ENCODE peak calls at places on chromosomes 3 and 15, in seven cellular contexts. H is left lung, R is tibial nerve, M is OCI-LY7, T is cardiac muscle cell, W is GM20000, D is cardiac fibroblast. C is an unnamed sample.

GRCh38 chr15:31153531-31153930 is 52.0 kb upstream of the TRPM1 start:
- DNase-seq in W (no peak), T (no peak), R (no peak), D (no peak), H (no peak), M (no peak), C (no peak)

GRCh38 chr3:21392521-21392920 is 358.5 kb downstream of the ZNF385D start:
- DNase-seq in D (no peak), R (no peak), H (no peak), W (no peak), M (no peak), T (no peak), C (no peak)

GRCh38 chr3:62128028-62128427 is 245.3 kb downstream of the FEZF2 start:
- DNase-seq in M (no peak), R (no peak), T (peak; percentile 20), H (no peak), D (no peak), W (no peak), C (no peak)

GRCh38 chr15:91472316-91472756 is 372.3 kb downstream of the SV2B start:
- DNase-seq in W (no peak), D (no peak), M (no peak), T (no peak), H (no peak), R (no peak), C (no peak)

GRCh38 chr15:45943255-45943654 is 308.4 kb downstream of the SQOR start:
- DNase-seq in T (no peak), M (no peak), W (no peak), R (no peak), H (no peak), D (no peak), C (no peak)

GRCh38 chr3:41169038-41169437 is 30.3 kb upstream of the CTNNB1 start:
- DNase-seq in D (peak; percentile 45), W (no peak), H (no peak), M (no peak), T (peak; percentile 50), R (no peak), C (no peak)

GRCh38 chr15:78492841-78493240 is 14.5 kb upstream of the HYKK start:
- DNase-seq in T (peak; percentile 63), M (no peak), H (no peak), R (no peak), W (no peak), D (peak; percentile 51), C (no peak)

GRCh38 chr15:45126535-45127158 is 3.0 kb downstream of the DUOXA1 start:
- DNase-seq in T (peak; percentile 43), H (no peak), W (no peak), D (peak; percentile 34), M (peak; percentile 49), R (no peak), C (no peak)

GRCh38 chr15:95996494-95996893 is 334.0 kb upstream of the NR2F2 start:
- DNase-seq in D (no peak), M (no peak), H (no peak), T (no peak), R (no peak), W (no peak), C (no peak)

GRCh38 chr3:127909646-127910045 is 5.4 kb upstream of the KBTBD12 start:
- DNase-seq in M (no peak), D (no peak), T (no peak), R (no peak), W (no peak), H (no peak), C (no peak)

GRCh38 chr3:62493116-62493801 is 119.9 kb upstream of the FEZF2 start:
- DNase-seq in W (no peak), H (no peak), D (no peak), T (no peak), R (no peak), M (peak; percentile 62), C (no peak)

GRCh38 chr3:17577795-17578520 is 164.5 kb downstream of the TBC1D5 start:
- DNase-seq in T (peak; percentile 44), D (peak; percentile 42), H (no peak), R (no peak), W (no peak), M (no peak), C (no peak)

GRCh38 chr15:74955796-74956647 is 550 bp downstream of the RPP25 start:
- DNase-seq in M (peak; percentile 30), H (peak; percentile 94), D (peak; percentile 85), T (peak; percentile 82), W (peak; percentile 73), R (peak; percentile 55), C (peak; percentile 59)

GRCh38 chr3:134846943-134847342 is 51.9 kb downstream of the EPHB1 start:
- DNase-seq in M (no peak), H (no peak), T (peak; percentile 55), W (no peak), D (peak; percentile 27), R (no peak), C (no peak)

GRCh38 chr3:193665370-193665989 is 72.5 kb downstream of the OPA1 start:
- DNase-seq in T (peak; percentile 61), H (no peak), D (peak; percentile 65), W (no peak), M (peak; percentile 58), R (no peak), C (no peak)

GRCh38 chr15:43771816-43772215 is 5.0 kb downstream of the ELL3 start:
- DNase-seq in W (no peak), M (no peak), R (no peak), H (no peak), T (no peak), D (no peak), C (no peak)

GRCh38 chr3:56801597-56802410 is at the start of gene ARHGEF3:
- DNase-seq in D (peak; percentile 82), R (peak; percentile 63), T (peak; percentile 85), H (peak; percentile 98), M (peak; percentile 85), W (peak; percentile 92), C (peak; percentile 71)
- TF ChIP-seq CTCF in D (peak; percentile 46), R (peak; percentile 34), T (peak; percentile 61), H (peak; percentile 32), M (peak; percentile 85), W (peak; percentile 37), C (peak; percentile 51)

DNA sequence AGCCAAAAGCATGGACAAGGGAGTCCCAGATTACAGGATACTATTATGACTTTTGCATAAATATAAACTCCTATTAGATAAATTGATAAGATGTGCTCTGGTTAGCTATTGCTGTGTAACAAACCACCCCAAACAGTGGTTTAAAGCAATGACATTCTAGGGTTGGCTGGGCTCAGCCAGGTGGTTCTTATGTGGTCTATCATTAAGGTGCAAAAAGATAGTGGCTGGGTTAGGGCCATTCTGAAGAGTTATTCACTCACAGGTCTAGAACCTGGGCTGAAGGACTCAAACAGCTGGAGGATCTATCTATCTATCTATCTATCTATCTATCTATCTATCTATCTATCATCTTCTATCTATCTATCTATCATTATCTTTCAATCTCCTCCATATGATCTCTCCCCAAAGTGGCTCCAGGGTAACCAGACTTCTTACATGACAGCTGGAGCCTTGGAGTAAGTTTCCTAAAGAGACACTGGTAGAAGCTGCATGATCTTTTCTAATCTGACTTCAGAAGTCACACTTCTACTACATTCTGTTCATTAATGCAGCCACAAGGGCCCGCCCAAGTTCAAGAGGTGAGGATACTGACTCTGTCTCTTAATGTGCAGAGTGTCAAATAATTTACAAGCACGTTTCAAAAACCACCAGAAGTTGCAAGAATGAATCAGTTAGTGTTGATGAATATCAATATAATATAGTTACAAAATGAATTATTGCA is 74.9 kb upstream of the XCR1 start:
- DNase-seq in H (no peak), R (no peak), W (no peak), D (no peak), M (no peak), T (no peak), C (no peak)
- TF ChIP-seq CTCF in H (no peak), R (no peak), W (no peak), D (no peak), M (peak; percentile 12), T (no peak), C (no peak)

GRCh38 chr3:52272831-52273230 is 5.6 kb downstream of the WDR82 start:
- DNase-seq in D (no peak), T (no peak), R (no peak), H (peak; percentile 20), W (no peak), M (no peak), C (no peak)
- TF ChIP-seq CTCF in D (no peak), T (no peak), R (no peak), H (no peak), W (no peak), M (no peak), C (no peak)

DNA sequence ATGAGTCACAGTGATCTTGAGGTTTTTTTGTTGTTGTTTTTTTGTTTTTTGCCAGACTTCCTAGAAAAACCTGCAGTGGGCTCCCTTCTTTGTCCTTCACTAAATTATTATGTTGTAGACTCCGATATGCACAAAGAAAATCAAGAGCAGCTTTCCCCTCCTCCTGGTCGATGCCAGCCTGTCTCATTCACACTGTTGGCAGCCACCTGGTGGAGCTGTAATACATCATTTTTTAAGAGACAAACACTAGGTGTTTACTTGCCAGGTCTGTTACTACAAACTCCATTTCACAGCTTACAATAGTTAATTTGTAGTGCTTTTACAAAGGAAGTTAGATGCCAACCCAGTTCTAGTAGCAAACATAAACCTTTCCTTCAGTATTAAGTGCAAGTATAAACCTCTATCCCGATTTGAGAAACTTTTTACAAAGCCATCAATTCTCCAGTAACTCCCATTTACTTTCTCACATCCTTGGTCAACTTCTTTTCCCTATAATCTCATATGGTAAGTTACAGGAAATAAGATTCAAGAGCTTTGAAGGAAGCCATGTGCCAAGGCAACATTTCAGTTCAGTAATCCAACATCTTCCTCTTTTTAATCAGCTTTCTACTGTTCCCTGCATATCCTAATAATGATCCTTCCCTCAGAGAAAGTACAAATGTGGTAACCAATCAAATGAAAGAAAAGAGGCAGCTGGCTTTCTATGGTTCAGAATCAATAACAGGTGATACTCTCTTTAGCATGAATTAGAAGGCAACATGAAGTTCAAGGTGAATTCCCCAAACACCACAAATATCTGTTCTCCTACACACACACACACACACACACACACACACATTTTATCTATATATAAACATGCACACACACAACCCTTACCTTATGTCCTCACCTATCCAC is 14.0 kb downstream of the AAGAB start:
- DNase-seq in D (peak; percentile 17), H (no peak), W (peak; percentile 17), T (no peak), M (peak; percentile 46), R (no peak), C (no peak)
- TF ChIP-seq CTCF in D (peak; percentile 29), H (no peak), W (peak; percentile 52), T (no peak), M (peak; percentile 79), R (no peak), C (peak; percentile 29)